ENCODE peak calls at places on chromosomes 16 and 17, in five cellular contexts. One of them, this sample, is unnamed.

GRCh38 chr16:68800257-68800875 is 43.0 kb upstream of the TANGO6 start:
- DNase-seq in renal cortical epithelial cell: peak
- DNase-seq in progenitor cell of endocrine pancreas: peak
- DNase-seq in stimulated activated CD4-positive, alpha-beta T cell treated with anti-CD3 and anti-CD28 coated beads, Interleukin-2, amount 100 ng/mL, for 48 hours: peak
- DNase-seq in endothelial cell: peak
- DNase-seq in this sample: peak

GRCh38 chr17:17815062-17815406 is 21.8 kb downstream of the SREBF1 start:
- DNase-seq in renal cortical epithelial cell: no peak
- DNase-seq in progenitor cell of endocrine pancreas: no peak
- DNase-seq in stimulated activated CD4-positive, alpha-beta T cell treated with anti-CD3 and anti-CD28 coated beads, Interleukin-2, amount 100 ng/mL, for 48 hours: no peak
- DNase-seq in endothelial cell: no peak
- DNase-seq in this sample: no peak

GRCh38 chr17:50020841-50021599 is 26.0 kb upstream of the DLX3 start:
- DNase-seq in renal cortical epithelial cell: no peak
- DNase-seq in progenitor cell of endocrine pancreas: no peak
- DNase-seq in stimulated activated CD4-positive, alpha-beta T cell treated with anti-CD3 and anti-CD28 coated beads, Interleukin-2, amount 100 ng/mL, for 48 hours: no peak
- DNase-seq in endothelial cell: no peak
- DNase-seq in this sample: no peak

GRCh38 chr16:79337906-79338305 is 262.6 kb downstream of the MAF start:
- DNase-seq in renal cortical epithelial cell: no peak
- DNase-seq in progenitor cell of endocrine pancreas: no peak
- DNase-seq in stimulated activated CD4-positive, alpha-beta T cell treated with anti-CD3 and anti-CD28 coated beads, Interleukin-2, amount 100 ng/mL, for 48 hours: no peak
- DNase-seq in endothelial cell: no peak
- DNase-seq in this sample: no peak

GRCh38 chr16:70460737-70461261 is 6.4 kb downstream of the FCSK start:
- DNase-seq in renal cortical epithelial cell: no peak
- DNase-seq in progenitor cell of endocrine pancreas: no peak
- DNase-seq in stimulated activated CD4-positive, alpha-beta T cell treated with anti-CD3 and anti-CD28 coated beads, Interleukin-2, amount 100 ng/mL, for 48 hours: no peak
- DNase-seq in endothelial cell: no peak
- DNase-seq in this sample: no peak

GRCh38 chr17:29089601-29090044 is 46.7 kb downstream of the PIPOX start:
- DNase-seq in renal cortical epithelial cell: no peak
- DNase-seq in progenitor cell of endocrine pancreas: no peak
- DNase-seq in stimulated activated CD4-positive, alpha-beta T cell treated with anti-CD3 and anti-CD28 coated beads, Interleukin-2, amount 100 ng/mL, for 48 hours: no peak
- DNase-seq in endothelial cell: no peak
- DNase-seq in this sample: no peak

GRCh38 chr17:3573246-3574100 is 15.9 kb upstream of the TRPV3 start:
- DNase-seq in renal cortical epithelial cell: no peak
- DNase-seq in progenitor cell of endocrine pancreas: no peak
- DNase-seq in stimulated activated CD4-positive, alpha-beta T cell treated with anti-CD3 and anti-CD28 coated beads, Interleukin-2, amount 100 ng/mL, for 48 hours: no peak
- DNase-seq in endothelial cell: no peak
- DNase-seq in this sample: no peak

GRCh38 chr16:53822936-53823529 is 119.1 kb downstream of the FTO start:
- DNase-seq in renal cortical epithelial cell: no peak
- DNase-seq in progenitor cell of endocrine pancreas: no peak
- DNase-seq in stimulated activated CD4-positive, alpha-beta T cell treated with anti-CD3 and anti-CD28 coated beads, Interleukin-2, amount 100 ng/mL, for 48 hours: no peak
- DNase-seq in endothelial cell: no peak
- DNase-seq in this sample: no peak

GRCh38 chr17:42361781-42362186 is 26.5 kb downstream of the STAT3 start:
- DNase-seq in renal cortical epithelial cell: peak
- DNase-seq in progenitor cell of endocrine pancreas: no peak
- DNase-seq in stimulated activated CD4-positive, alpha-beta T cell treated with anti-CD3 and anti-CD28 coated beads, Interleukin-2, amount 100 ng/mL, for 48 hours: no peak
- DNase-seq in endothelial cell: no peak
- DNase-seq in this sample: peak

GRCh38 chr17:56891751-56892150 is 22.1 kb downstream of the TRIM25 start:
- DNase-seq in renal cortical epithelial cell: no peak
- DNase-seq in progenitor cell of endocrine pancreas: no peak
- DNase-seq in stimulated activated CD4-positive, alpha-beta T cell treated with anti-CD3 and anti-CD28 coated beads, Interleukin-2, amount 100 ng/mL, for 48 hours: peak
- DNase-seq in endothelial cell: peak
- DNase-seq in this sample: no peak

GRCh38 chr17:43768382-43768781 is 9.8 kb upstream of the SOST start:
- DNase-seq in renal cortical epithelial cell: no peak
- DNase-seq in progenitor cell of endocrine pancreas: no peak
- DNase-seq in stimulated activated CD4-positive, alpha-beta T cell treated with anti-CD3 and anti-CD28 coated beads, Interleukin-2, amount 100 ng/mL, for 48 hours: no peak
- DNase-seq in endothelial cell: no peak
- DNase-seq in this sample: no peak

GRCh38 chr16:83956336-83957289 is 3.6 kb downstream of the OSGIN1 start:
- DNase-seq in renal cortical epithelial cell: peak
- DNase-seq in progenitor cell of endocrine pancreas: peak
- DNase-seq in stimulated activated CD4-positive, alpha-beta T cell treated with anti-CD3 and anti-CD28 coated beads, Interleukin-2, amount 100 ng/mL, for 48 hours: peak
- DNase-seq in endothelial cell: peak
- DNase-seq in this sample: peak

GRCh38 chr17:74212262-74212912 is 984 bp upstream of the TTYH2 start:
- DNase-seq in renal cortical epithelial cell: no peak
- DNase-seq in progenitor cell of endocrine pancreas: no peak
- DNase-seq in stimulated activated CD4-positive, alpha-beta T cell treated with anti-CD3 and anti-CD28 coated beads, Interleukin-2, amount 100 ng/mL, for 48 hours: no peak
- DNase-seq in endothelial cell: no peak
- DNase-seq in this sample: no peak

GRCh38 chr16:24013733-24014645 is 178.2 kb downstream of the PRKCB start:
- DNase-seq in renal cortical epithelial cell: no peak
- DNase-seq in progenitor cell of endocrine pancreas: no peak
- DNase-seq in stimulated activated CD4-positive, alpha-beta T cell treated with anti-CD3 and anti-CD28 coated beads, Interleukin-2, amount 100 ng/mL, for 48 hours: peak
- DNase-seq in endothelial cell: no peak
- DNase-seq in this sample: no peak

GRCh38 chr17:79953335-79953734 is 82.3 kb downstream of the TBC1D16 start:
- DNase-seq in renal cortical epithelial cell: no peak
- DNase-seq in progenitor cell of endocrine pancreas: no peak
- DNase-seq in stimulated activated CD4-positive, alpha-beta T cell treated with anti-CD3 and anti-CD28 coated beads, Interleukin-2, amount 100 ng/mL, for 48 hours: no peak
- DNase-seq in endothelial cell: no peak
- DNase-seq in this sample: no peak

GRCh38 chr17:81556175-81556691 is 4.1 kb upstream of the FAAP100 start:
- DNase-seq in renal cortical epithelial cell: peak
- DNase-seq in progenitor cell of endocrine pancreas: no peak
- DNase-seq in stimulated activated CD4-positive, alpha-beta T cell treated with anti-CD3 and anti-CD28 coated beads, Interleukin-2, amount 100 ng/mL, for 48 hours: no peak
- DNase-seq in endothelial cell: no peak
- DNase-seq in this sample: no peak

GRCh38 chr17:82571855-82572254 is 52.3 kb downstream of the FOXK2 start:
- DNase-seq in renal cortical epithelial cell: no peak
- DNase-seq in progenitor cell of endocrine pancreas: no peak
- DNase-seq in stimulated activated CD4-positive, alpha-beta T cell treated with anti-CD3 and anti-CD28 coated beads, Interleukin-2, amount 100 ng/mL, for 48 hours: no peak
- DNase-seq in endothelial cell: no peak
- DNase-seq in this sample: no peak

GRCh38 chr17:2084766-2085647 is 30.1 kb downstream of the HIC1 start:
- DNase-seq in renal cortical epithelial cell: peak
- DNase-seq in progenitor cell of endocrine pancreas: no peak
- DNase-seq in stimulated activated CD4-positive, alpha-beta T cell treated with anti-CD3 and anti-CD28 coated beads, Interleukin-2, amount 100 ng/mL, for 48 hours: no peak
- DNase-seq in endothelial cell: no peak
- DNase-seq in this sample: no peak

GRCh38 chr17:29451338-29451737 is 61.2 kb downstream of the TAOK1 start:
- DNase-seq in renal cortical epithelial cell: no peak
- DNase-seq in progenitor cell of endocrine pancreas: no peak
- DNase-seq in stimulated activated CD4-positive, alpha-beta T cell treated with anti-CD3 and anti-CD28 coated beads, Interleukin-2, amount 100 ng/mL, for 48 hours: no peak
- DNase-seq in endothelial cell: no peak
- DNase-seq in this sample: no peak

GRCh38 chr16:67893791-67894399 is 841 bp downstream of the PSKH1 start:
- DNase-seq in renal cortical epithelial cell: peak
- DNase-seq in progenitor cell of endocrine pancreas: no peak
- DNase-seq in stimulated activated CD4-positive, alpha-beta T cell treated with anti-CD3 and anti-CD28 coated beads, Interleukin-2, amount 100 ng/mL, for 48 hours: no peak
- DNase-seq in endothelial cell: no peak
- DNase-seq in this sample: no peak

GRCh38 chr17:16293918-16294317 is 59.4 kb downstream of the CENPV start:
- DNase-seq in renal cortical epithelial cell: no peak
- DNase-seq in progenitor cell of endocrine pancreas: no peak
- DNase-seq in stimulated activated CD4-positive, alpha-beta T cell treated with anti-CD3 and anti-CD28 coated beads, Interleukin-2, amount 100 ng/mL, for 48 hours: no peak
- DNase-seq in endothelial cell: no peak
- DNase-seq in this sample: no peak

GRCh38 chr16:11410382-11411058 is 65.3 kb downstream of the RMI2 start:
- DNase-seq in renal cortical epithelial cell: peak
- DNase-seq in progenitor cell of endocrine pancreas: no peak
- DNase-seq in stimulated activated CD4-positive, alpha-beta T cell treated with anti-CD3 and anti-CD28 coated beads, Interleukin-2, amount 100 ng/mL, for 48 hours: no peak
- DNase-seq in endothelial cell: no peak
- DNase-seq in this sample: no peak

GRCh38 chr16:2829501-2830354 is at the start of gene ZG16B:
- DNase-seq in renal cortical epithelial cell: no peak
- DNase-seq in progenitor cell of endocrine pancreas: no peak
- DNase-seq in stimulated activated CD4-positive, alpha-beta T cell treated with anti-CD3 and anti-CD28 coated beads, Interleukin-2, amount 100 ng/mL, for 48 hours: no peak
- DNase-seq in endothelial cell: no peak
- DNase-seq in this sample: no peak

GRCh38 chr17:64707077-64707591 is 45.0 kb upstream of the SMURF2 start:
- DNase-seq in renal cortical epithelial cell: peak
- DNase-seq in progenitor cell of endocrine pancreas: no peak
- DNase-seq in stimulated activated CD4-positive, alpha-beta T cell treated with anti-CD3 and anti-CD28 coated beads, Interleukin-2, amount 100 ng/mL, for 48 hours: no peak
- DNase-seq in endothelial cell: peak
- DNase-seq in this sample: no peak

GRCh38 chr17:36131436-36131835 is 27.8 kb downstream of the CCL4 start:
- DNase-seq in renal cortical epithelial cell: no peak
- DNase-seq in progenitor cell of endocrine pancreas: no peak
- DNase-seq in stimulated activated CD4-positive, alpha-beta T cell treated with anti-CD3 and anti-CD28 coated beads, Interleukin-2, amount 100 ng/mL, for 48 hours: no peak
- DNase-seq in endothelial cell: no peak
- DNase-seq in this sample: no peak

GRCh38 chr17:79561486-79562116 is 49.2 kb downstream of the RBFOX3 start:
- DNase-seq in renal cortical epithelial cell: no peak
- DNase-seq in progenitor cell of endocrine pancreas: no peak
- DNase-seq in stimulated activated CD4-positive, alpha-beta T cell treated with anti-CD3 and anti-CD28 coated beads, Interleukin-2, amount 100 ng/mL, for 48 hours: no peak
- DNase-seq in endothelial cell: no peak
- DNase-seq in this sample: no peak

GRCh38 chr17:35977509-35977908 is 3.8 kb downstream of the CCL16 start:
- DNase-seq in renal cortical epithelial cell: no peak
- DNase-seq in progenitor cell of endocrine pancreas: no peak
- DNase-seq in stimulated activated CD4-positive, alpha-beta T cell treated with anti-CD3 and anti-CD28 coated beads, Interleukin-2, amount 100 ng/mL, for 48 hours: no peak
- DNase-seq in endothelial cell: no peak
- DNase-seq in this sample: no peak

GRCh38 chr16:54986404-54986803 is 55.7 kb downstream of the IRX5 start:
- DNase-seq in renal cortical epithelial cell: no peak
- DNase-seq in progenitor cell of endocrine pancreas: no peak
- DNase-seq in stimulated activated CD4-positive, alpha-beta T cell treated with anti-CD3 and anti-CD28 coated beads, Interleukin-2, amount 100 ng/mL, for 48 hours: no peak
- DNase-seq in endothelial cell: no peak
- DNase-seq in this sample: no peak

GRCh38 chr16:19008245-19008644 is 24.5 kb downstream of the TMC7 start:
- DNase-seq in renal cortical epithelial cell: peak
- DNase-seq in progenitor cell of endocrine pancreas: no peak
- DNase-seq in stimulated activated CD4-positive, alpha-beta T cell treated with anti-CD3 and anti-CD28 coated beads, Interleukin-2, amount 100 ng/mL, for 48 hours: no peak
- DNase-seq in endothelial cell: no peak
- DNase-seq in this sample: no peak

GRCh38 chr17:38982858-38983746 is 15.9 kb upstream of the FBXO47 start:
- DNase-seq in renal cortical epithelial cell: peak
- DNase-seq in progenitor cell of endocrine pancreas: no peak
- DNase-seq in stimulated activated CD4-positive, alpha-beta T cell treated with anti-CD3 and anti-CD28 coated beads, Interleukin-2, amount 100 ng/mL, for 48 hours: peak
- DNase-seq in endothelial cell: peak
- DNase-seq in this sample: peak

GRCh38 chr17:30720013-30720471 is 104.5 kb downstream of the CRLF3 start:
- DNase-seq in renal cortical epithelial cell: no peak
- DNase-seq in progenitor cell of endocrine pancreas: peak
- DNase-seq in stimulated activated CD4-positive, alpha-beta T cell treated with anti-CD3 and anti-CD28 coated beads, Interleukin-2, amount 100 ng/mL, for 48 hours: no peak
- DNase-seq in endothelial cell: no peak
- DNase-seq in this sample: no peak

GRCh38 chr16:79009911-79010310 is 590.6 kb downstream of the MAF start:
- DNase-seq in renal cortical epithelial cell: no peak
- DNase-seq in progenitor cell of endocrine pancreas: no peak
- DNase-seq in stimulated activated CD4-positive, alpha-beta T cell treated with anti-CD3 and anti-CD28 coated beads, Interleukin-2, amount 100 ng/mL, for 48 hours: no peak
- DNase-seq in endothelial cell: no peak
- DNase-seq in this sample: no peak

GRCh38 chr17:78330570-78331224 is 29.2 kb downstream of the SOCS3 start:
- DNase-seq in renal cortical epithelial cell: peak
- DNase-seq in progenitor cell of endocrine pancreas: no peak
- DNase-seq in stimulated activated CD4-positive, alpha-beta T cell treated with anti-CD3 and anti-CD28 coated beads, Interleukin-2, amount 100 ng/mL, for 48 hours: no peak
- DNase-seq in endothelial cell: no peak
- DNase-seq in this sample: no peak

GRCh38 chr17:20008242-20009051 is 712 bp upstream of the SPECC1 start:
- DNase-seq in renal cortical epithelial cell: no peak
- DNase-seq in progenitor cell of endocrine pancreas: no peak
- DNase-seq in stimulated activated CD4-positive, alpha-beta T cell treated with anti-CD3 and anti-CD28 coated beads, Interleukin-2, amount 100 ng/mL, for 48 hours: peak
- DNase-seq in endothelial cell: peak
- DNase-seq in this sample: no peak

GRCh38 chr17:74349120-74349519 is 12.5 kb downstream of the BTBD17 start:
- DNase-seq in renal cortical epithelial cell: no peak
- DNase-seq in progenitor cell of endocrine pancreas: no peak
- DNase-seq in stimulated activated CD4-positive, alpha-beta T cell treated with anti-CD3 and anti-CD28 coated beads, Interleukin-2, amount 100 ng/mL, for 48 hours: no peak
- DNase-seq in endothelial cell: no peak
- DNase-seq in this sample: no peak

GRCh38 chr17:66578781-66579489 is 256.0 kb upstream of the CACNG5 start:
- DNase-seq in renal cortical epithelial cell: no peak
- DNase-seq in progenitor cell of endocrine pancreas: no peak
- DNase-seq in stimulated activated CD4-positive, alpha-beta T cell treated with anti-CD3 and anti-CD28 coated beads, Interleukin-2, amount 100 ng/mL, for 48 hours: no peak
- DNase-seq in endothelial cell: no peak
- DNase-seq in this sample: no peak

This sample was measured in COR-L47.